ENCODE peak calls at places on chromosomes 16 and 17, in four cellular contexts. K is NCI-H774, U is hippocampal formation, D is cardiac muscle cell. N is an unnamed sample.

GRCh38 chr16:83040174-83040573 is 413.4 kb downstream of the CDH13 start:
- DNase-seq in K (no peak), U (no peak), D (no peak), N (no peak)

GRCh38 chr16:57145046-57145963 is 40.5 kb downstream of the PSME3IP1 start:
- DNase-seq in K (no peak), U (no peak), D (no peak), N (peak; percentile 75)

GRCh38 chr17:1985686-1986085 is 39.4 kb downstream of the RTN4RL1 start:
- DNase-seq in K (no peak), U (no peak), D (peak; percentile 44), N (no peak)

GRCh38 chr17:33745047-33745783 is 452.1 kb upstream of the ASIC2 start:
- DNase-seq in K (no peak), U (no peak), D (no peak), N (no peak)

GRCh38 chr17:44905006-44906000 is 6.1 kb upstream of the EFTUD2 start:
- DNase-seq in K (no peak), U (no peak), D (no peak), N (no peak)

GRCh38 chr17:40530988-40531971 is 29.9 kb upstream of the TNS4 start:
- DNase-seq in K (no peak), U (no peak), D (no peak), N (no peak)

GRCh38 chr17:83203073-83203471 is 123.7 kb downstream of the METRNL start:
- DNase-seq in K (no peak), U (no peak), D (no peak), N (peak; percentile 83)

GRCh38 chr17:61131555-61131954 is 268.1 kb upstream of the TBX2 start:
- DNase-seq in K (no peak), U (no peak), D (peak; percentile 71), N (no peak)

GRCh38 chr17:42153919-42154491 is 784 bp downstream of the RAB5C start:
- DNase-seq in K (no peak), U (no peak), D (no peak), N (peak; percentile 77)

GRCh38 chr17:10614536-10615155 is 42.5 kb downstream of the MYH3 start:
- DNase-seq in K (no peak), U (peak; percentile 3), D (peak; percentile 77), N (peak; percentile 73)

GRCh38 chr16:15658556-15658955 is 8.5 kb downstream of the NDE1 start:
- DNase-seq in K (no peak), U (no peak), D (no peak), N (no peak)

GRCh38 chr16:50293994-50294855 is 27.9 kb downstream of the ADCY7 start:
- DNase-seq in K (no peak), U (no peak), D (no peak), N (no peak)

GRCh38 chr17:57311281-57312216 is 55.2 kb downstream of the MSI2 start:
- DNase-seq in K (peak; percentile 54), U (no peak), D (no peak), N (no peak)

GRCh38 chr16:48659940-48660339 is 50.0 kb upstream of the N4BP1 start:
- DNase-seq in K (no peak), U (no peak), D (no peak), N (no peak)

GRCh38 chr16:50853329-50853728 is 111.4 kb downstream of the CYLD start:
- DNase-seq in K (no peak), U (no peak), D (no peak), N (no peak)

GRCh38 chr17:18039535-18040286 is 503 bp downstream of the GID4 start:
- DNase-seq in K (no peak), U (no peak), D (peak; percentile 68), N (peak; percentile 28)

GRCh38 chr16:54191163-54191562 is 95.4 kb downstream of the IRX3 start:
- DNase-seq in K (no peak), U (no peak), D (no peak), N (no peak)

GRCh38 chr17:41464682-41465081 is 2.5 kb downstream of the KRT32 start:
- DNase-seq in K (no peak), U (no peak), D (peak; percentile 16), N (no peak)

GRCh38 chr16:4726616-4727015 is 7.5 kb downstream of the ANKS3 start:
- DNase-seq in K (no peak), U (no peak), D (no peak), N (no peak)

GRCh38 chr16:8720080-8720966 is 45.9 kb downstream of the ABAT start:
- DNase-seq in K (peak; percentile 77), U (peak; percentile 37), D (peak; percentile 96), N (no peak)

GRCh38 chr17:43434902-43435319 is 36.1 kb downstream of the ARL4D start:
- DNase-seq in K (no peak), U (no peak), D (no peak), N (no peak)

GRCh38 chr16:29729116-29729521 is 16.7 kb downstream of the C16orf54 start:
- DNase-seq in K (peak; percentile 31), U (no peak), D (peak; percentile 65), N (peak; percentile 61)

GRCh38 chr16:9256196-9256595 is 164.8 kb downstream of the HAPSTR1 start:
- DNase-seq in K (no peak), U (no peak), D (peak; percentile 43), N (peak; percentile 15)

N was measured in lung microvascular endothelial cell.